ENCODE peak calls at places on chromosomes 2 and 18, in four cellular contexts. Z is K562, V is HepG2, R is H1. G is an unnamed sample.

GRCh38 chr2:169735623-169736022 is 2.0 kb downstream of the KLHL23 start:
- DNase-seq in R (no peak), Z (no peak), V (no peak), G (no peak)

GRCh38 chr2:214731008-214731407 is 78.5 kb downstream of the BARD1 start:
- DNase-seq in R (no peak), V (no peak), Z (no peak), G (peak)

GRCh38 chr2:169452080-169452479 is 27.2 kb upstream of the BBS5 start:
- DNase-seq in V (peak), R (no peak), Z (peak), G (no peak)

GRCh38 chr2:172777431-172777830 is 41.8 kb downstream of the RAPGEF4 start:
- DNase-seq in Z (no peak), R (no peak), V (no peak), G (no peak)

GRCh38 chr2:2646312-2647051 is 315.4 kb upstream of the MYT1L start:
- DNase-seq in Z (no peak), V (no peak), R (no peak), G (no peak)

GRCh38 chr2:20868377-20868776 is 45.5 kb upstream of the LDAH start:
- DNase-seq in Z (no peak), V (no peak), R (no peak), G (peak)

GRCh38 chr2:3179208-3179607 is 198.4 kb downstream of the EIPR1 start:
- DNase-seq in R (peak), V (no peak), Z (no peak), G (no peak)

GRCh38 chr18:21656402-21656801 is 44.3 kb downstream of the SNRPD1 start:
- DNase-seq in V (no peak), Z (no peak), R (no peak), G (no peak)

GRCh38 chr2:230075988-230076631 is 7.4 kb upstream of the SLC16A14 start:
- DNase-seq in Z (no peak), R (no peak), V (no peak), G (no peak)

GRCh38 chr2:214492152-214492551 is 81.3 kb downstream of the VWC2L start:
- DNase-seq in Z (no peak), R (no peak), V (no peak), G (peak)

GRCh38 chr2:8533923-8534322 is 147.9 kb upstream of the ID2 start:
- DNase-seq in R (no peak), V (no peak), Z (no peak), G (no peak)

GRCh38 chr2:230218411-230218810 is 1.4 kb downstream of the SP110 start:
- DNase-seq in R (no peak), V (no peak), Z (no peak), G (no peak)

GRCh38 chr2:132636346-132636745 is 33.7 kb downstream of the LYPD1 start:
- DNase-seq in Z (no peak), R (no peak), V (no peak), G (no peak)

GRCh38 chr2:44044281-44044720 is 48.5 kb upstream of the LRPPRC start:
- DNase-seq in Z (peak), R (peak), V (peak), G (peak)

GRCh38 chr2:115609978-115610377 is 1167.5 kb downstream of the DPP10 start:
- DNase-seq in Z (no peak), R (no peak), V (no peak), G (no peak)

GRCh38 chr18:79380816-79381806 is 14.6 kb upstream of the NFATC1 start:
- DNase-seq in R (peak), Z (peak), V (peak), G (no peak)

GRCh38 chr2:12587729-12588522 is 128.8 kb upstream of the TRIB2 start:
- DNase-seq in Z (no peak), V (no peak), R (no peak), G (peak)

GRCh38 chr2:98175811-98176210 is 88.8 kb downstream of the VWA3B start:
- DNase-seq in Z (no peak), V (no peak), R (no peak), G (no peak)

GRCh38 chr18:50203801-50204604 is 9.1 kb upstream of the MYO5B start:
- DNase-seq in V (peak), R (peak), Z (peak), G (no peak)

GRCh38 chr2:112924855-112925254 is 13.9 kb downstream of the IL37 start:
- DNase-seq in V (no peak), Z (no peak), R (no peak), G (no peak)

GRCh38 chr18:36403896-36404824 is 106.6 kb downstream of the FHOD3 start:
- DNase-seq in R (no peak), Z (no peak), V (no peak), G (no peak)

GRCh38 chr2:155696561-155696960 is 636.0 kb downstream of the NR4A2 start:
- DNase-seq in Z (no peak), R (no peak), V (no peak), G (no peak)

GRCh38 chr18:80004600-80005342 is 16.4 kb upstream of the TXNL4A start:
- DNase-seq in R (no peak), V (no peak), Z (no peak), G (no peak)

GRCh38 chr2:220811952-220812570 is 760.0 kb downstream of the EPHA4 start:
- DNase-seq in Z (no peak), V (no peak), R (no peak), G (no peak)

GRCh38 chr2:211416373-211416772 is 860.0 kb downstream of the CPS1 start:
- DNase-seq in V (no peak), R (no peak), Z (no peak), G (no peak)

GRCh38 chr2:196160101-196160500 is 11.3 kb downstream of the STK17B start:
- DNase-seq in Z (peak), V (no peak), R (no peak), G (peak)

GRCh38 chr2:195407782-195408181 is 249.2 kb upstream of the SLC39A10 start:
- DNase-seq in Z (peak), V (no peak), R (no peak), G (no peak)

GRCh38 chr2:167406558-167406957 is 518.3 kb downstream of the XIRP2 start:
- DNase-seq in Z (no peak), R (peak), V (no peak), G (no peak)

GRCh38 chr2:195498176-195498575 is 158.8 kb upstream of the SLC39A10 start:
- DNase-seq in Z (no peak), R (no peak), V (peak), G (no peak)

GRCh38 chr2:23617167-23617787 is 232.3 kb downstream of the KLHL29 start:
- DNase-seq in R (no peak), V (no peak), Z (peak), G (no peak)

GRCh38 chr18:37409870-37410269 is 155.7 kb downstream of the CELF4 start:
- DNase-seq in R (no peak), V (no peak), Z (no peak), G (no peak)

GRCh38 chr2:26463252-26464207 is 14.4 kb downstream of the OTOF start:
- DNase-seq in V (peak), R (peak), Z (no peak), G (no peak)

GRCh38 chr2:7900593-7900992 is 781.3 kb upstream of the ID2 start:
- DNase-seq in R (no peak), Z (no peak), V (no peak), G (no peak)

GRCh38 chr18:59549797-59550516 is 147.3 kb downstream of the CCBE1 start:
- DNase-seq in R (no peak), V (no peak), Z (no peak), G (no peak)

GRCh38 chr2:20648207-20648606 is 2.7 kb downstream of the HS1BP3 start:
- DNase-seq in R (no peak), Z (no peak), V (no peak), G (no peak)

GRCh38 chr2:190343170-190343499 is 254 bp upstream of the INPP1 start:
- DNase-seq in V (no peak), R (no peak), Z (no peak), G (no peak)

GRCh38 chr2:190340369-190340768 is 3.0 kb upstream of the INPP1 start:
- DNase-seq in R (peak), Z (peak), V (peak), G (no peak)

GRCh38 chr2:190342601-190343000 is 788 bp upstream of the INPP1 start:
- DNase-seq in R (no peak), Z (no peak), V (no peak), G (no peak)

GRCh38 chr2:190344275-190344827 is 962 bp downstream of the INPP1 start:
- DNase-seq in Z (no peak), V (peak), R (no peak), G (no peak)

DNA sequence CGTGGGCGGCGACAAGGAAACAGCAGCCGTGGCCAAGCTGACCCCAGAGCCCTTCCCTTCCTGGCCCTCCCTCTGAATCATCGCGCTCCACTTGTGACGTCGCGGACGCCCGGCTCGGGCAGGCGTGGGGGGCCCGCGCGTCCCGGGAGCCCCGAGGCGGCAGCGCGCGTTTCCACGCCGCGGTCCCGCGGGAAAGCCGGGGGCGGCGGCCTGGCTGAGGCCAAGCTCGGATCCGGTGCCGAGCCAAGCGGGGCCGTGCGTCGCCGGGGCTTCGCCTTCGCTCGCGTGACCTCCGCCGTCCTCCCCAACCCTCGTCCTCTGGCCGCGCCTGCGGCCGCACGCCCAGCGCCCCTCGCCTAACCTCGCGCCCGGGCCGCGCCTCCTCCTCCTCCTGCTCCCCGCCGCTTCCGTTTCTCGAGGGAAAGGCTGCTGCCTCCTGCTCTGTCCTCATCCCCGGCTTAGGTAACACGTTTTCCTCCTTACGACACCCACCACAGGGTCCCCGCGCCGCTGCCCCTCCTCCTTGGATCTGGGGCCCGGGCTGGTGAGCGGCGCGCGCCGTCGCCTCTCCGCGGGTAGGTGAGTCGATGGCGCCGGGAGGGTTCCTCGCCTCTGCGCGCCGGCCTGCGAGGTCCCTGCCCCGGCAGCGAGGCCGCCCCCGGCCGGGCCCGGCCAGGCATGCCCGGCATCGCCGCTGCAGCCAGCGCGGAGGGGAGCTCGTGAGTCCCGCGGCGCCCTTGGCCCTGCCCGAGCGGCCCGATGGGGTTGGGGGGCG is at the start of gene INPP1:
- DNase-seq in V (no peak), Z (no peak), R (peak), G (no peak)
- TF ChIP-seq HDAC6 in V (no peak), Z (no peak), R (no peak), G (peak)

GRCh38 chr2:127173073-127173472 is 47.0 kb downstream of the CYP27C1 start:
- DNase-seq in Z (no peak), V (no peak), R (no peak), G (no peak)
- TF ChIP-seq BRCA1 in Z (no peak), V (no peak), R (no peak), G (no peak)

GRCh38 chr2:222561817-222562424 is 94.0 kb downstream of the FARSB start:
- DNase-seq in Z (peak), R (peak), V (peak), G (peak)
- TF ChIP-seq HDAC6 in Z (no peak), R (no peak), V (no peak), G (no peak)

GRCh38 chr2:17030070-17030469 is 364.4 kb upstream of the CYRIA start:
- DNase-seq in V (no peak), R (no peak), Z (no peak), G (no peak)

GRCh38 chr2:17036343-17036742 is 370.7 kb upstream of the CYRIA start:
- DNase-seq in V (no peak), R (no peak), Z (no peak), G (no peak)

GRCh38 chr2:17035010-17035409 is 369.4 kb upstream of the CYRIA start:
- DNase-seq in V (no peak), Z (no peak), R (no peak), G (no peak)
- TF ChIP-seq BRCA1 in V (no peak), Z (no peak), R (no peak), G (no peak)

GRCh38 chr2:47776621-47777020 is 6.3 kb upstream of the MSH6 start:
- DNase-seq in Z (no peak), V (no peak), R (no peak), G (no peak)

GRCh38 chr2:47782557-47783490 is at the start of gene MSH6:
- DNase-seq in R (peak), V (peak), Z (peak), G (peak)

GRCh38 chr2:47777268-47777972 is 5.5 kb upstream of the MSH6 start:
- DNase-seq in Z (peak), V (no peak), R (no peak), G (no peak)

GRCh38 chr2:47778698-47779415 is 4.1 kb upstream of the MSH6 start:
- DNase-seq in Z (no peak), R (no peak), V (no peak), G (no peak)

GRCh38 chr2:47779416-47779790 is 3.5 kb upstream of the MSH6 start:
- DNase-seq in R (no peak), Z (no peak), V (no peak), G (no peak)
- TF ChIP-seq HDAC6 in R (no peak), Z (no peak), V (no peak), G (no peak)

GRCh38 chr2:29664578-29664977 is 256.8 kb downstream of the ALK start:
- DNase-seq in R (no peak), V (no peak), Z (no peak), G (no peak)

GRCh38 chr2:29663266-29663665 is 258.1 kb downstream of the ALK start:
- DNase-seq in V (no peak), Z (no peak), R (no peak), G (no peak)

GRCh38 chr2:29657674-29658073 is 263.7 kb downstream of the ALK start:
- DNase-seq in Z (no peak), R (no peak), V (no peak), G (no peak)

GRCh38 chr2:29660216-29660615 is 261.2 kb downstream of the ALK start:
- DNase-seq in R (no peak), V (no peak), Z (no peak), G (no peak)

GRCh38 chr2:29662841-29663240 is 258.5 kb downstream of the ALK start:
- DNase-seq in V (no peak), R (no peak), Z (no peak), G (no peak)
- TF ChIP-seq BRCA1 in V (no peak), R (no peak), Z (no peak), G (no peak)

DNA sequence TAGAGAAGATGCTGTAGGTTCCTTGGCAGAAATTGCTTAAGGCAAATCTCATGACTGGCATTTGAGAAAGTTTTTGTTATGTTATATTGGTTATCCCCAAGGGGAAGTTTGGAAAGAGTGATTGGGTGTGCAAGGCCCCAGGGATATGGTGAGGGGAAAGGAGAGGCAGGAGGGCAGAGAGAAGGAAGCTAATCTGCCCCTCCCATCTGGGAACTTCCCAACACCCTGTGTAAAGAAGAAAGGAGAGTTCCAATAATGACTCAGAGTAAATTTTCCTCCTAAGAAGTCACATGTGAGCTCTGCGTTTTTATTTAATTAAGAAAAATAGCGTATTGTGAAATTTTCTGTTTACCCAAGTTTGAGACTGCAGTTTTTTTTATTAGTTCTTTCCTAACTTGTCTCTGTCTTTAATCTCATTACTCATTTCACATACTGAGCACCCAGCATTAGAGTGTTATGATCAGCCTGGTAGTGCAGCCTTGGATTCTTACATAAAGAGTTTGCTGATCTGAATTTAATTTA is 3.1 kb upstream of the KYNU start:
- DNase-seq in R (no peak), V (peak), Z (no peak), G (no peak)
- TF ChIP-seq HDAC6 in R (no peak), V (no peak), Z (no peak), G (no peak)

DNA sequence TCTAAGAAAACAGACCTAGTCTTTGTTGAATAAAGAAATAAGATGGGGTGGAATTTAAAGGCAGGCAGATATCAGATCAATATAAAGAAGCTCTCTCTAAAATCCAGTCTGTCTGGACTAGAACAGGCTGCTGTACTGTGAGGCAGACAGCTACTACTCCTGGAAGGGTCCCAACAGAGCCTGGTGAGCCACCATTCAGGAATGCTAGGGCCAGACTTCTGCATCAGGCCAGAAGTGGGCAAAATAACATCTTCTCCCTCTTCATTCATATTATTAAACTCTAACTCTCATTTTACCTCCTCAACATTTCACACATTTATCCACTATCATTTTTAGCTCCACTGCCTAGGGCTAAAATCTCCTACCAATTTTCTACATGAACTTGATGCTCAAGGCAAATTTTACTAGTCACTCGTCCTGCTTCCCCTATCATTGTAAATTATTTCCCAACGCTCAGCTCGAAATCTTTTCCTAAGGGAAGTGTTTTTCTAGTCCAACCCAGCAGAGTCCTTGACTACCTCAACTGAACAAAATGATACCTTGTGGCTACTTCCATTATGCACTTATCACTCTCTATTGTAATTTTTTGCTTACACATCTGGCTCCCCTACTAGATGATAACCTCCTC is 45.2 kb upstream of the GLS start:
- DNase-seq in Z (no peak), R (no peak), V (no peak), G (no peak)
- TF ChIP-seq BRCA1 in Z (no peak), R (no peak), V (no peak), G (no peak)

G was measured in GM12878.